ENCODE peak calls at places on chromosomes 6 and 20, in eight cellular contexts. L, X, B, U, P, G, E and J are unnamed samples.

GRCh38 chr6:101597711-101598110 is 204.2 kb downstream of the GRIK2 start:
- DNase-seq in L (no peak), X (peak), B (no peak), U (peak), P (peak), G (peak), E (peak), J (no peak)

GRCh38 chr20:56925696-56926101 is 296.6 kb downstream of the TFAP2C start:
- DNase-seq in L (no peak), X (no peak), B (no peak), U (no peak), P (no peak), G (no peak), E (no peak), J (no peak)

GRCh38 chr6:46032112-46032998 is 16.7 kb upstream of the CLIC5 start:
- DNase-seq in L (no peak), X (no peak), B (no peak), U (no peak), P (no peak), G (no peak), E (no peak), J (no peak)

GRCh38 chr6:5132741-5133140 is 47.6 kb downstream of the PPP1R3G start:
- DNase-seq in L (peak), X (peak), B (peak), U (peak), P (peak), G (peak), E (peak), J (peak)

GRCh38 chr20:40945754-40946451 is 82.7 kb upstream of the TOP1 start:
- DNase-seq in L (no peak), X (peak), B (peak), U (peak), P (peak), G (peak), E (peak), J (peak)

GRCh38 chr6:137698636-137699035 is 168.4 kb upstream of the TNFAIP3 start:
- DNase-seq in L (no peak), X (no peak), B (peak), U (no peak), P (no peak), G (no peak), E (no peak), J (no peak)

GRCh38 chr6:157830354-157831017 is 7.4 kb downstream of the SNX9 start:
- DNase-seq in L (no peak), X (no peak), B (peak), U (no peak), P (peak), G (peak), E (no peak), J (no peak)

GRCh38 chr20:46991850-46992639 is 97.4 kb downstream of the EYA2 start:
- DNase-seq in L (no peak), X (no peak), B (no peak), U (peak), P (no peak), G (no peak), E (peak), J (peak)

GRCh38 chr20:3751664-3752385 is 15.7 kb downstream of the ADISSP start:
- DNase-seq in L (peak), X (peak), B (no peak), U (peak), P (peak), G (peak), E (no peak), J (peak)

GRCh38 chr20:56689318-56689717 is 60.2 kb downstream of the TFAP2C start:
- DNase-seq in L (no peak), X (no peak), B (no peak), U (no peak), P (peak), G (peak), E (peak), J (peak)

GRCh38 chr6:88662163-88662580 is 301.2 kb downstream of the RNGTT start:
- DNase-seq in L (no peak), X (no peak), B (peak), U (no peak), P (no peak), G (no peak), E (no peak), J (no peak)

GRCh38 chr20:62980970-62981369 is 25.8 kb downstream of the BHLHE23 start:
- DNase-seq in L (no peak), X (no peak), B (peak), U (no peak), P (no peak), G (no peak), E (peak), J (no peak)

GRCh38 chr6:76516924-76517323 is 444.5 kb upstream of the IMPG1 start:
- DNase-seq in L (no peak), X (no peak), B (no peak), U (no peak), P (no peak), G (no peak), E (no peak), J (no peak)

GRCh38 chr6:129105035-129105434 is 222.1 kb downstream of the LAMA2 start:
- DNase-seq in L (no peak), X (no peak), B (no peak), U (peak), P (no peak), G (no peak), E (peak), J (no peak)

GRCh38 chr6:33620584-33621395 is at the start of gene ITPR3:
- DNase-seq in L (peak), X (peak), B (peak), U (peak), P (peak), G (no peak), E (peak), J (no peak)

GRCh38 chr6:62891065-62891647 is 320.1 kb upstream of the FKBP1C start:
- DNase-seq in L (no peak), X (no peak), B (no peak), U (no peak), P (no peak), G (no peak), E (peak), J (no peak)
- TF ChIP-seq CTCF in L (peak), X (peak), B (peak), U (peak), P (no peak), G (peak), E (peak), J (no peak)

GRCh38 chr20:50559856-50560623 is 49.9 kb downstream of the PTPN1 start:
- DNase-seq in L (no peak), X (no peak), B (no peak), U (no peak), P (peak), G (no peak), E (no peak), J (no peak)
- H3K4me3 ChIP-seq in L (no peak), X (no peak), B (no peak), U (no peak), P (no peak), G (no peak), E (no peak), J (no peak)

DNA sequence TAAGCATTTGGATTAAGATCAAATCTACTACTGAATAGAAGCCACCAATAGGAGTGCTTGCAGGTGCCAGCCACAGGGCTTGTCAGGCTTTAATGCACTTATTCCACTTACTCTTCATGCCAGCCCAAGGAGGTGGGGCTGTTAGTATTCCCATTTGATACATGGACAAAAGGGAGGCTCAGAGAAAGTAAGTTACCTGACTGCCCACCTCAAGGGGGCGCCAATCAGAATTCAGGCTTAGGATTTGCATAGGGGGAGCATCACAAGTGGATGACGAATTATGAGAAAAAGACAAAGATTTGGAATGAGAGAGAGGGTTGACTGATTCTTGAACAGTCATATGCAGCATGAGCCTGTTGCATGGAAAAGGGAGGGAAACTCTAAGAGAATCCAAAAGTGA is 188.4 kb upstream of the TSHZ2 start:
- DNase-seq in L (no peak), X (no peak), B (no peak), U (peak), P (no peak), G (no peak), E (peak), J (no peak)
- TF ChIP-seq CTCF in L (peak), X (no peak), B (no peak), U (peak), P (peak), G (peak), E (peak), J (no peak)

GRCh38 chr6:3865463-3865862 is 16.3 kb downstream of the FAM50B start:
- DNase-seq in L (no peak), X (no peak), B (no peak), U (no peak), P (no peak), G (no peak), E (no peak), J (no peak)

GRCh38 chr6:3869284-3869631 is 20.1 kb downstream of the FAM50B start:
- DNase-seq in L (no peak), X (no peak), B (no peak), U (no peak), P (no peak), G (no peak), E (no peak), J (peak)

GRCh38 chr6:3868544-3868943 is 19.4 kb downstream of the FAM50B start:
- DNase-seq in L (no peak), X (peak), B (no peak), U (no peak), P (peak), G (peak), E (peak), J (no peak)

GRCh38 chr6:3869632-3870527 is 20.7 kb downstream of the FAM50B start:
- DNase-seq in L (no peak), X (no peak), B (no peak), U (no peak), P (no peak), G (no peak), E (no peak), J (peak)

DNA sequence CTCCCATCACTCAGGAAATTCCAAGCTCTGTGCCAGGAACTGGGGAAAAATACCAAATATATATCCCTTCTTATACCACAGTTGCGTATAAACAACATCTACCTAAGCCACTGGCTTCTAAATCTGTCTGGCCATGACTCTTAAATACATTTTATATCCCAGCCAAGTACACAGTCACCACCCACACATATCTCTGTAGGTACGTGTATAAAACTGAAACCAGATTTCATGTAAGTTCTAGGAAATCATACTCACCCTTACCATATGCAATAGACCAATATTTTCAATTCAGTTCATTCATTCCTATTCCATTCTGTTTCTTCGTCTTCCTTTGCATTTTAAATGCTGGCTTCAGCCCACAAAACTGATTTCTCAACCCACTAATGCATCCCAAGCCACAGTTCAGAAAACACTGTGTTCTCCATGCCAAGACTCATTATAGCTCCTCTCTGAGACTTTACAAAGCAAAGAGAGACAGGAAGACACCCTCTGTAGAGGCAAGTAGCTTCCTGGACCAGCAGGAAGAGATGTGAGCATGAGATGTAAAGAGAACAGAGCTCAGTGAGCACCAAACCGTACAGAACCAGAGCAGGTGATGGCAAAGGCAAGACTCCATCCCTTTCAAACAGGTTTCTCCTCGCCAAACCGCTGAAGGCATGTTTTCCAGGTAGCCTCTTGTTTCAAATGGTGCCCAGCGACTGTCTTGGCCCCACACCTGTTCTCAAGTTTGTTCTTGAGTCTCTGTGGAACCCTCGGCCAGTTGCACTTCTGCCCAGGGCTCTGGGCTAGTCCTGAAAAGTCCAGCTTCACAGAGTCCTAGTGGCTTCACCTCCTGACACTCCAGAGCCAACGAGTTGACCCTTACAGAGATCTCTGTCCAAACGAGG is 18.7 kb downstream of the FAM50B start:
- DNase-seq in L (no peak), X (peak), B (no peak), U (no peak), P (peak), G (peak), E (no peak), J (peak)
- H3K4me3 ChIP-seq in L (no peak), X (peak), B (no peak), U (no peak), P (no peak), G (no peak), E (no peak), J (no peak)

DNA sequence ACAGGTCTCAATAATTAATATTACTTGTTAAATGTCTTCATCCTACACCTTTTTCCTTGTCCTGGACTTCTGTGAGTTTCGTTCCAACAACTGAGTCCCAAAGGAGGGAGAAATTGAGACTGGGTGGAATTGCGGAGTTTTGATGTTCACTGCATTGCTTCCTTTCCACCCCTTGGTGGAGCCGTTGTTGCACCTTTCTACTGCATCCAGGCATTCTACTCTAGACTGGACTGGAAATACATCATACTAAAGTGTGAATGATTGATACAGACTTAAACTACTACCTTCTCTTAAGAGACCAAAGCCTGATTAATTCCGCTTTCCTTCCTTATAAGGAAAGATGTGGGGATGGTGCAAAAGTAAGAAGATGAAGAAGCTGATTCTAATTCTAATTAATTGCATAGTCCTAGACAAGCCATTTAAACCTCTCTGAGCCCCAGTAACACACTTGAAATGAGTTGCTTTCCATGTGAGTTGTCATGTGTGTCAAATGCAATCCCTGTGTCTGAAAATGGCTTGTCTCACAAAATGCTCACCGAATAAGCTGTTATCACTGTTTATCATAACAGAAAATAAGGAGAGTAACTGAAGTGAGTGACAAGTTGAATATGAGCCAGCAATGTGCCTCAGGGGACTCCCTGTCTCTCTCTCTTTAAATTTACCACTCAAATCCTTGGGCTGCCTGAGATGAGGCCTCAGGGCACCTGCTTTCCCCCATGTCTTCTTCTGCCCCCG is 338.3 kb upstream of the CHD6 start:
- DNase-seq in L (no peak), X (no peak), B (peak), U (peak), P (no peak), G (no peak), E (peak), J (no peak)
- TF ChIP-seq CTCF in L (peak), X (no peak), B (peak), U (peak), P (peak), G (peak), E (peak), J (no peak)

GRCh38 chr6:163162007-163162873 is 252.3 kb upstream of the QKI start:
- DNase-seq in L (no peak), X (no peak), B (no peak), U (no peak), P (no peak), G (no peak), E (no peak), J (no peak)

GRCh38 chr6:163164175-163164900 is 250.2 kb upstream of the QKI start:
- DNase-seq in L (no peak), X (no peak), B (no peak), U (no peak), P (no peak), G (no peak), E (no peak), J (no peak)

GRCh38 chr6:163165155-163165910 is 249.2 kb upstream of the QKI start:
- DNase-seq in L (no peak), X (no peak), B (no peak), U (no peak), P (no peak), G (no peak), E (no peak), J (no peak)

GRCh38 chr6:163165922-163166321 is 248.6 kb upstream of the QKI start:
- DNase-seq in L (no peak), X (no peak), B (no peak), U (no peak), P (no peak), G (no peak), E (no peak), J (no peak)

GRCh38 chr6:163162874-163163213 is 251.7 kb upstream of the QKI start:
- DNase-seq in L (no peak), X (no peak), B (no peak), U (no peak), P (no peak), G (no peak), E (no peak), J (no peak)
- H3K4me3 ChIP-seq in L (no peak), X (no peak), B (no peak), U (no peak), P (no peak), G (no peak), E (no peak), J (no peak)

DNA sequence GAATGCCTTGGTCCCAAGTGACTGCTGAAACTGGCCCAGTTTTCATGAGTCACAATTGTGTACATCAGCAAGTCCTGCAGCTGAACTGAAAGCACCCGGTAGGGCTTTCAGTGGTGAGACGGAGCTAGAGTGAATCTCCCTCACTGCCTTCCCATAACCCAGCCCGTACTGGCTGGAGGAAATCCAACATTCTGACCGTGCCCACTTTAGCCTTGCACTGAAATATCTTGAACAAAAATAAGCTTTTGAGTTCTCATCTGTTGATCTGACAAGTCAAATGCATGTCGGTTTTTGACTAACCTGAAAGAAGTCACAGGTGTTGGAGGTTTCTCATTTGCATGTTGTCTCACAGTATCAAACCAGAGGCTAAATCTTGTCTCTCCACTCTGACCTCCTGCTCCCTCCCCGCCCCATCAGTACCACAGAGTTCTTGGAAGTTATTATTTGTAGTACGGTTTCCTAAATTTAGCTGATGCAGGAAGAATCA is 35.9 kb downstream of the DUSP22 start:
- DNase-seq in L (peak), X (peak), B (no peak), U (no peak), P (peak), G (peak), E (peak), J (peak)
- TF ChIP-seq CTCF in L (no peak), X (no peak), B (no peak), U (no peak), P (no peak), G (no peak), E (no peak), J (no peak)

DNA sequence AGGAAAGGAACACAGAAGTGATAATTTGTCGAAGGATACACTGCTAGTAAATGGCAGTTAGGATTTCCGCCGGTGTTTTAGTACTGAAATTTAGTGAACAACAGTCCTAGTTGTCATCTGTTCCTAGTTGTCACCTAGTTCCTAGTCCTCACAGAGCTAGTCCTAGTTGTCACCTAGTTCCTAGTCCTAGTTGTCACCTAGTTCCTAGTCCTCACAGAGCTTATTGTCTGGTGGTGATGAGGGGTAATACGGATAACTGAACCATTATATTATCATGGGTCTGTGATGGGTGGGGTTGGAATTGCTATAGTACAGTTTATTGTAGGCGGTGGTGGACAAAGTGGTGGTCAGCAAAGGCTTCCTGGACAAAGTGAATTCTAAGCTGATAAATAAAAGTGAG is 1.8 kb downstream of the SNRNP48 start:
- DNase-seq in L (no peak), X (no peak), B (no peak), U (no peak), P (no peak), G (no peak), E (no peak), J (no peak)
- H3K4me3 ChIP-seq in L (peak), X (peak), B (no peak), U (peak), P (peak), G (no peak), E (peak), J (no peak)

GRCh38 chr6:32108094-32108627 is 977 bp downstream of the TNXB start:
- DNase-seq in L (no peak), X (peak), B (no peak), U (no peak), P (no peak), G (no peak), E (peak), J (peak)

GRCh38 chr6:32102255-32102654 is 6.9 kb downstream of the TNXB start:
- DNase-seq in L (no peak), X (no peak), B (no peak), U (no peak), P (no peak), G (no peak), E (no peak), J (no peak)

GRCh38 chr6:32108727-32109113 is 418 bp downstream of the TNXB start:
- DNase-seq in L (no peak), X (no peak), B (no peak), U (no peak), P (no peak), G (no peak), E (no peak), J (no peak)

GRCh38 chr6:32107447-32107846 is 1.7 kb downstream of the TNXB start:
- DNase-seq in L (no peak), X (no peak), B (no peak), U (no peak), P (no peak), G (no peak), E (peak), J (no peak)

GRCh38 chr6:32105433-32105832 is 3.7 kb downstream of the TNXB start:
- DNase-seq in L (no peak), X (peak), B (no peak), U (peak), P (no peak), G (no peak), E (no peak), J (no peak)
- TF ChIP-seq CTCF in L (no peak), X (no peak), B (no peak), U (no peak), P (no peak), G (no peak), E (no peak), J (no peak)